ENCODE peak calls at places on chromosomes 11 and 22, in seven cellular contexts. S, E, A, O, T, X and C are unnamed samples.

GRCh38 chr11:36848675-36849074 is 250.6 kb upstream of the RAG2 start:
- DNase-seq in A (no peak), X (no peak), S (no peak), O (no peak), T (no peak), E (no peak), C (no peak)

GRCh38 chr11:44983786-44984185 is 33.1 kb upstream of the TP53I11 start:
- DNase-seq in E (no peak), T (no peak), O (no peak), X (no peak), S (peak; percentile 72), A (no peak), C (no peak)

GRCh38 chr11:33861911-33862310 is 30.0 kb downstream of the LMO2 start:
- DNase-seq in S (no peak), E (no peak), O (no peak), A (no peak), X (no peak), T (no peak), C (no peak)

GRCh38 chr11:27254744-27255446 is 108.1 kb downstream of the CCDC34 start:
- DNase-seq in O (no peak), X (no peak), S (no peak), A (peak; percentile 66), T (no peak), E (no peak), C (no peak)

GRCh38 chr11:83922318-83922717 is 636.2 kb upstream of the CCDC90B start:
- DNase-seq in E (no peak), X (no peak), S (no peak), O (no peak), T (no peak), A (no peak), C (no peak)

GRCh38 chr11:122733301-122733686 is 77.8 kb downstream of the UBASH3B start:
- DNase-seq in E (no peak), O (no peak), X (no peak), A (peak; percentile 83), S (no peak), T (peak; percentile 63), C (no peak)

GRCh38 chr11:117930668-117931330 is 1.6 kb upstream of the TMPRSS13 start:
- DNase-seq in X (no peak), A (no peak), E (no peak), O (no peak), T (no peak), S (no peak), C (no peak)

GRCh38 chr22:39524089-39524752 is 3.9 kb downstream of the ATF4 start:
- DNase-seq in X (no peak), O (no peak), A (no peak), T (no peak), S (no peak), E (no peak), C (no peak)

GRCh38 chr22:16989915-16990314 is 18.1 kb downstream of the GAB4 start:
- DNase-seq in T (no peak), X (no peak), O (no peak), A (no peak), E (no peak), S (no peak), C (no peak)

GRCh38 chr11:103202048-103202651 is 92.9 kb downstream of the DYNC2H1 start:
- DNase-seq in A (peak; percentile 56), X (peak; percentile 15), E (no peak), O (no peak), T (no peak), S (no peak), C (no peak)

GRCh38 chr22:50294319-50294656 is 13.2 kb downstream of the PLXNB2 start:
- DNase-seq in A (no peak), T (no peak), E (no peak), S (no peak), O (no peak), X (no peak), C (no peak)

GRCh38 chr22:28670153-28670552 is 9.5 kb downstream of the TTC28 start:
- DNase-seq in O (no peak), A (no peak), S (no peak), E (no peak), T (no peak), X (no peak), C (no peak)

GRCh38 chr11:77038029-77038824 is 4.0 kb downstream of the B3GNT6 start:
- DNase-seq in T (no peak), S (no peak), E (no peak), A (no peak), X (no peak), O (no peak), C (peak; percentile 36)

GRCh38 chr11:77071671-77072605 is 5.2 kb downstream of the CAPN5 start:
- DNase-seq in X (peak; percentile 62), O (no peak), E (no peak), T (no peak), S (peak; percentile 78), A (no peak), C (no peak)

GRCh38 chr11:65437436-65438227 is 15.0 kb downstream of the NEAT1 start:
- DNase-seq in T (no peak), S (no peak), O (no peak), A (peak; percentile 41), X (no peak), E (no peak), C (no peak)

GRCh38 chr22:20111045-20111688 is 4.7 kb upstream of the RANBP1 start:
- DNase-seq in X (no peak), S (no peak), O (no peak), E (no peak), A (peak; percentile 19), T (no peak), C (no peak)

GRCh38 chr11:17991799-17992433 is 20.9 kb downstream of the SERGEF start:
- DNase-seq in A (peak; percentile 64), O (no peak), X (peak; percentile 48), S (no peak), E (no peak), T (peak; percentile 44), C (peak; percentile 51)

GRCh38 chr22:50604256-50604580 is 3.6 kb downstream of the MAPK8IP2 start:
- DNase-seq in X (no peak), A (no peak), S (no peak), T (no peak), E (no peak), O (no peak), C (no peak)

GRCh38 chr11:24421766-24422165 is 75.1 kb upstream of the LUZP2 start:
- DNase-seq in O (no peak), T (no peak), X (no peak), E (no peak), A (peak; percentile 12), S (no peak), C (no peak)

GRCh38 chr22:27609411-27610029 is 192.0 kb downstream of the MN1 start:
- DNase-seq in E (no peak), T (no peak), A (no peak), O (no peak), S (no peak), X (no peak), C (no peak)

GRCh38 chr11:77109236-77110019 is 6.8 kb downstream of the OMP start:
- DNase-seq in X (peak; percentile 49), O (no peak), E (peak; percentile 44), A (peak; percentile 39), T (no peak), S (no peak), C (no peak)

GRCh38 chr11:6095798-6096197 is 11.7 kb upstream of the OR56B4 start:
- DNase-seq in O (no peak), S (no peak), E (no peak), T (no peak), X (no peak), A (no peak), C (no peak)

GRCh38 chr11:39327302-39327701 is 2132.2 kb downstream of the LRRC4C start:
- DNase-seq in A (no peak), E (no peak), X (no peak), T (peak; percentile 55), O (no peak), S (no peak), C (no peak)

GRCh38 chr11:111702623-111703022 is 63.6 kb downstream of the PPP2R1B start:
- DNase-seq in S (no peak), X (no peak), T (peak; percentile 53), A (no peak), E (no peak), O (no peak), C (no peak)

GRCh38 chr11:121372671-121373429 is 79.3 kb upstream of the SORL1 start:
- DNase-seq in X (no peak), O (no peak), E (no peak), A (no peak), T (no peak), S (no peak), C (no peak)

GRCh38 chr11:120539681-120540369 is 28.3 kb downstream of the GRIK4 start:
- DNase-seq in A (peak; percentile 28), S (no peak), E (no peak), T (peak; percentile 33), O (no peak), X (no peak), C (no peak)

GRCh38 chr11:2807276-2807681 is 78.3 kb downstream of the CDKN1C start:
- DNase-seq in X (no peak), T (peak; percentile 81), A (peak; percentile 15), E (peak; percentile 72), S (peak; percentile 87), O (no peak), C (peak; percentile 41)

DNA sequence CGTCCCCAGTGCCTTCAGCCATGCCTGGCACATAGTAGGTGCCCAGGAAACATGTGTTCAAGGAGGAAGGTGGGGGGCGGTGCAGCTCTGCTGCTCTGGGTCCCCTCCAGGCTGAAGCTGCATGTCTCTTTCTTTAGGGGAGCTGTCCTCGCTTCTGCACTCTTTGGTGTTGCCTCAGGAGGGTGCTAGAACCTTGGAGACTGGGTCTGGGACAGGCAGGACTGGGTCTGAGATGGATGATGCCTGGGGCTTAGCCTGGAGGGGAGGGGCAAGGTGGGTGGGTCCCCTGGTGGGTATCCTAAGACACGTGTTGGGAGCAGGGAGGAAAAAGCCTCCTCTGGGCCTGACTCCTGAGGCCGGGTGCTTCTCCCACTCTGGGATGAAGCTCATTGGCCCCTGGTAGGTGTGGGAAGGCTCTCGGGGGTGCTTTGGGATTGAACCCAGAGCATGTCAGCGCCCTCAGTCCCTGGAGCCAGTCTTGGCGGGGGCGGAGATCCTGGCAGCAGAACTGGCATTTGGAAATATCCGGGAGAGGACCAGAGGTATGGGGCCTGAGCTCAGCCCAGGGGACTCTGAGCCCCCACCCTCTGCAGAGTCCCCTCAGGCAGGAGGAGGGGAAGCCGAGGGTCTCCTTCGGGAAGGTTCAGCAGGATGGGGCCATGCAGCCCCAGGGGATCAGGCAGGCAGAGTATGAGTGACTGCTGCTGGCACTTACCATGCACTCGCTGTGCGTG is 6.7 kb upstream of the GSTP1 start:
- DNase-seq in O (no peak), A (no peak), T (no peak), S (no peak), E (no peak), X (no peak), C (no peak)
- TF ChIP-seq CTCF in O (no peak), A (no peak), T (no peak), S (no peak), E (no peak), X (no peak), C (no peak)

GRCh38 chr11:106917973-106918372 is 100.3 kb downstream of the GUCY1A2 start:
- DNase-seq in A (no peak), X (no peak), O (no peak), T (no peak), E (no peak), S (no peak), C (peak; percentile 16)
- TF ChIP-seq CTCF in A (peak; percentile 54), X (peak; percentile 46), O (peak; percentile 73), T (no peak), E (peak; percentile 24), S (no peak), C (no peak)

GRCh38 chr11:70739811-70740474 is 341.6 kb downstream of the CTTN start:
- DNase-seq in S (no peak), E (no peak), A (no peak), O (no peak), X (no peak), T (no peak), C (no peak)
- TF ChIP-seq CTCF in S (no peak), E (no peak), A (no peak), O (no peak), X (no peak), T (no peak), C (no peak)

GRCh38 chr22:32662587-32662915 is 139.0 kb upstream of the TIMP3 start:
- DNase-seq in A (no peak), S (no peak), O (no peak), T (no peak), E (no peak), X (no peak), C (no peak)
- TF ChIP-seq CTCF in A (no peak), S (no peak), O (no peak), T (no peak), E (no peak), X (no peak), C (no peak)